ENCODE peak calls at places on chromosomes 11 and 22, in seven cellular contexts. One of them, this sample, is unnamed.

GRCh38 chr11:120229451-120230424 is 10.2 kb upstream of the POU2F3 start:
- DNase-seq in epithelial cell of esophagus: peak; percentile 49
- DNase-seq in fibroblast of the aortic adventitia: peak; percentile 51
- DNase-seq in GM13976: peak; percentile 58
- DNase-seq in AG10803: no peak
- DNase-seq in posterior cingulate gyrus: peak; percentile 51
- DNase-seq in activated T-cell treated with anti-CD3 and anti-CD28 coated beads, Interleukin-2, amount 50 U/mL, for 72 hours: no peak
- DNase-seq in this sample: no peak

GRCh38 chr11:27696961-27697360 is 3.3 kb downstream of the BDNF start:
- DNase-seq in epithelial cell of esophagus: peak; percentile 49
- DNase-seq in fibroblast of the aortic adventitia: no peak
- DNase-seq in GM13976: no peak
- DNase-seq in AG10803: no peak
- DNase-seq in posterior cingulate gyrus: no peak
- DNase-seq in activated T-cell treated with anti-CD3 and anti-CD28 coated beads, Interleukin-2, amount 50 U/mL, for 72 hours: no peak
- DNase-seq in this sample: no peak

GRCh38 chr11:58762284-58763119 is 30.8 kb upstream of the GLYAT start:
- DNase-seq in epithelial cell of esophagus: no peak
- DNase-seq in fibroblast of the aortic adventitia: no peak
- DNase-seq in GM13976: no peak
- DNase-seq in AG10803: no peak
- DNase-seq in posterior cingulate gyrus: no peak
- DNase-seq in activated T-cell treated with anti-CD3 and anti-CD28 coated beads, Interleukin-2, amount 50 U/mL, for 72 hours: no peak
- DNase-seq in this sample: no peak

GRCh38 chr11:64355078-64355940 is 3.7 kb upstream of the RPS6KA4 start:
- DNase-seq in epithelial cell of esophagus: peak; percentile 74
- DNase-seq in fibroblast of the aortic adventitia: peak; percentile 77
- DNase-seq in GM13976: peak; percentile 83
- DNase-seq in AG10803: peak; percentile 71
- DNase-seq in posterior cingulate gyrus: peak; percentile 70
- DNase-seq in activated T-cell treated with anti-CD3 and anti-CD28 coated beads, Interleukin-2, amount 50 U/mL, for 72 hours: peak; percentile 67
- DNase-seq in this sample: peak; percentile 89

GRCh38 chr22:29811377-29811776 is 26.7 kb downstream of the ASCC2 start:
- DNase-seq in epithelial cell of esophagus: no peak
- DNase-seq in fibroblast of the aortic adventitia: no peak
- DNase-seq in GM13976: no peak
- DNase-seq in AG10803: no peak
- DNase-seq in posterior cingulate gyrus: no peak
- DNase-seq in activated T-cell treated with anti-CD3 and anti-CD28 coated beads, Interleukin-2, amount 50 U/mL, for 72 hours: no peak
- DNase-seq in this sample: no peak

GRCh38 chr11:77001524-77001923 is 32.7 kb upstream of the B3GNT6 start:
- DNase-seq in epithelial cell of esophagus: no peak
- DNase-seq in fibroblast of the aortic adventitia: no peak
- DNase-seq in GM13976: no peak
- DNase-seq in AG10803: no peak
- DNase-seq in posterior cingulate gyrus: no peak
- DNase-seq in activated T-cell treated with anti-CD3 and anti-CD28 coated beads, Interleukin-2, amount 50 U/mL, for 72 hours: no peak
- DNase-seq in this sample: no peak

GRCh38 chr11:12802418-12803085 is 128.3 kb downstream of the TEAD1 start:
- DNase-seq in epithelial cell of esophagus: peak; percentile 99
- DNase-seq in fibroblast of the aortic adventitia: peak; percentile 60
- DNase-seq in GM13976: no peak
- DNase-seq in AG10803: no peak
- DNase-seq in posterior cingulate gyrus: no peak
- DNase-seq in activated T-cell treated with anti-CD3 and anti-CD28 coated beads, Interleukin-2, amount 50 U/mL, for 72 hours: peak; percentile 11
- DNase-seq in this sample: peak; percentile 89

GRCh38 chr22:37299969-37300509 is 17.7 kb downstream of the CYTH4 start:
- DNase-seq in epithelial cell of esophagus: no peak
- DNase-seq in fibroblast of the aortic adventitia: no peak
- DNase-seq in GM13976: no peak
- DNase-seq in AG10803: no peak
- DNase-seq in posterior cingulate gyrus: no peak
- DNase-seq in activated T-cell treated with anti-CD3 and anti-CD28 coated beads, Interleukin-2, amount 50 U/mL, for 72 hours: no peak
- DNase-seq in this sample: no peak

GRCh38 chr11:134244593-134244992 is 8.6 kb downstream of the THYN1 start:
- DNase-seq in epithelial cell of esophagus: peak; percentile 27
- DNase-seq in fibroblast of the aortic adventitia: no peak
- DNase-seq in GM13976: peak; percentile 63
- DNase-seq in AG10803: peak; percentile 27
- DNase-seq in posterior cingulate gyrus: no peak
- DNase-seq in activated T-cell treated with anti-CD3 and anti-CD28 coated beads, Interleukin-2, amount 50 U/mL, for 72 hours: no peak
- DNase-seq in this sample: no peak

GRCh38 chr11:133946541-133947297 is 10.0 kb downstream of the IGSF9B start:
- DNase-seq in epithelial cell of esophagus: no peak
- DNase-seq in fibroblast of the aortic adventitia: no peak
- DNase-seq in GM13976: no peak
- DNase-seq in AG10803: no peak
- DNase-seq in posterior cingulate gyrus: no peak
- DNase-seq in activated T-cell treated with anti-CD3 and anti-CD28 coated beads, Interleukin-2, amount 50 U/mL, for 72 hours: peak; percentile 63
- DNase-seq in this sample: no peak

GRCh38 chr11:117171007-117171647 is 7.4 kb upstream of the SIDT2 start:
- DNase-seq in epithelial cell of esophagus: no peak
- DNase-seq in fibroblast of the aortic adventitia: no peak
- DNase-seq in GM13976: no peak
- DNase-seq in AG10803: no peak
- DNase-seq in posterior cingulate gyrus: no peak
- DNase-seq in activated T-cell treated with anti-CD3 and anti-CD28 coated beads, Interleukin-2, amount 50 U/mL, for 72 hours: no peak
- DNase-seq in this sample: no peak

GRCh38 chr22:40176921-40177737 is 596 bp upstream of the TNRC6B start:
- DNase-seq in epithelial cell of esophagus: peak; percentile 74
- DNase-seq in fibroblast of the aortic adventitia: peak; percentile 65
- DNase-seq in GM13976: peak; percentile 37
- DNase-seq in AG10803: peak; percentile 59
- DNase-seq in posterior cingulate gyrus: no peak
- DNase-seq in activated T-cell treated with anti-CD3 and anti-CD28 coated beads, Interleukin-2, amount 50 U/mL, for 72 hours: peak; percentile 87
- DNase-seq in this sample: peak; percentile 57

GRCh38 chr11:64331569-64332371 is 8.2 kb upstream of the CCDC88B start:
- DNase-seq in epithelial cell of esophagus: peak; percentile 93
- DNase-seq in fibroblast of the aortic adventitia: peak; percentile 93
- DNase-seq in GM13976: peak; percentile 83
- DNase-seq in AG10803: peak; percentile 90
- DNase-seq in posterior cingulate gyrus: no peak
- DNase-seq in activated T-cell treated with anti-CD3 and anti-CD28 coated beads, Interleukin-2, amount 50 U/mL, for 72 hours: peak; percentile 92
- DNase-seq in this sample: peak; percentile 97

GRCh38 chr11:99325807-99326206 is 305.1 kb downstream of the CNTN5 start:
- DNase-seq in epithelial cell of esophagus: peak; percentile 91
- DNase-seq in fibroblast of the aortic adventitia: peak; percentile 57
- DNase-seq in GM13976: no peak
- DNase-seq in AG10803: peak; percentile 80
- DNase-seq in posterior cingulate gyrus: no peak
- DNase-seq in activated T-cell treated with anti-CD3 and anti-CD28 coated beads, Interleukin-2, amount 50 U/mL, for 72 hours: no peak
- DNase-seq in this sample: no peak

GRCh38 chr11:19345848-19346681 is 105.3 kb upstream of the E2F8 start:
- DNase-seq in epithelial cell of esophagus: no peak
- DNase-seq in fibroblast of the aortic adventitia: peak; percentile 34
- DNase-seq in GM13976: peak; percentile 70
- DNase-seq in AG10803: no peak
- DNase-seq in posterior cingulate gyrus: peak; percentile 70
- DNase-seq in activated T-cell treated with anti-CD3 and anti-CD28 coated beads, Interleukin-2, amount 50 U/mL, for 72 hours: no peak
- DNase-seq in this sample: no peak

GRCh38 chr11:64882243-64882642 is 3.8 kb upstream of the EHD1 start:
- DNase-seq in epithelial cell of esophagus: no peak
- DNase-seq in fibroblast of the aortic adventitia: peak; percentile 22
- DNase-seq in GM13976: no peak
- DNase-seq in AG10803: no peak
- DNase-seq in posterior cingulate gyrus: no peak
- DNase-seq in activated T-cell treated with anti-CD3 and anti-CD28 coated beads, Interleukin-2, amount 50 U/mL, for 72 hours: no peak
- DNase-seq in this sample: no peak

GRCh38 chr11:35458846-35459245 is 39.5 kb upstream of the SLC1A2 start:
- DNase-seq in epithelial cell of esophagus: no peak
- DNase-seq in fibroblast of the aortic adventitia: no peak
- DNase-seq in GM13976: no peak
- DNase-seq in AG10803: peak; percentile 45
- DNase-seq in posterior cingulate gyrus: no peak
- DNase-seq in activated T-cell treated with anti-CD3 and anti-CD28 coated beads, Interleukin-2, amount 50 U/mL, for 72 hours: no peak
- DNase-seq in this sample: no peak

GRCh38 chr11:88297320-88298263 is 39.9 kb downstream of the CTSC start:
- DNase-seq in epithelial cell of esophagus: no peak
- DNase-seq in fibroblast of the aortic adventitia: no peak
- DNase-seq in GM13976: no peak
- DNase-seq in AG10803: no peak
- DNase-seq in posterior cingulate gyrus: no peak
- DNase-seq in activated T-cell treated with anti-CD3 and anti-CD28 coated beads, Interleukin-2, amount 50 U/mL, for 72 hours: no peak
- DNase-seq in this sample: no peak

GRCh38 chr11:121134758-121135312 is 33.8 kb downstream of the TECTA start:
- DNase-seq in epithelial cell of esophagus: no peak
- DNase-seq in fibroblast of the aortic adventitia: no peak
- DNase-seq in GM13976: no peak
- DNase-seq in AG10803: no peak
- DNase-seq in posterior cingulate gyrus: no peak
- DNase-seq in activated T-cell treated with anti-CD3 and anti-CD28 coated beads, Interleukin-2, amount 50 U/mL, for 72 hours: no peak
- DNase-seq in this sample: no peak

GRCh38 chr22:19287076-19287724 is 4.3 kb downstream of the CLTCL1 start:
- DNase-seq in epithelial cell of esophagus: peak; percentile 98
- DNase-seq in fibroblast of the aortic adventitia: peak; percentile 16
- DNase-seq in GM13976: no peak
- DNase-seq in AG10803: peak; percentile 35
- DNase-seq in posterior cingulate gyrus: no peak
- DNase-seq in activated T-cell treated with anti-CD3 and anti-CD28 coated beads, Interleukin-2, amount 50 U/mL, for 72 hours: no peak
- DNase-seq in this sample: no peak

GRCh38 chr11:93089474-93090102 is 108.2 kb downstream of the SLC36A4 start:
- DNase-seq in epithelial cell of esophagus: peak; percentile 67
- DNase-seq in fibroblast of the aortic adventitia: peak; percentile 54
- DNase-seq in GM13976: no peak
- DNase-seq in AG10803: peak; percentile 53
- DNase-seq in posterior cingulate gyrus: peak; percentile 18
- DNase-seq in activated T-cell treated with anti-CD3 and anti-CD28 coated beads, Interleukin-2, amount 50 U/mL, for 72 hours: no peak
- DNase-seq in this sample: peak; percentile 34

GRCh38 chr11:61627831-61628753 is 47.2 kb upstream of the SYT7 start:
- DNase-seq in epithelial cell of esophagus: peak; percentile 76
- DNase-seq in fibroblast of the aortic adventitia: peak; percentile 87
- DNase-seq in GM13976: peak; percentile 71
- DNase-seq in AG10803: peak; percentile 60
- DNase-seq in posterior cingulate gyrus: peak; percentile 41
- DNase-seq in activated T-cell treated with anti-CD3 and anti-CD28 coated beads, Interleukin-2, amount 50 U/mL, for 72 hours: peak; percentile 54
- DNase-seq in this sample: peak; percentile 38

GRCh38 chr22:44392446-44392921 is 79.7 kb upstream of the SHISAL1 start:
- DNase-seq in epithelial cell of esophagus: peak; percentile 96
- DNase-seq in fibroblast of the aortic adventitia: no peak
- DNase-seq in GM13976: no peak
- DNase-seq in AG10803: no peak
- DNase-seq in posterior cingulate gyrus: no peak
- DNase-seq in activated T-cell treated with anti-CD3 and anti-CD28 coated beads, Interleukin-2, amount 50 U/mL, for 72 hours: no peak
- DNase-seq in this sample: peak; percentile 22